ENCODE peak calls at places on chromosomes 1 and 21, in four cellular contexts. I is AG08396, M is GM04504, C is GM03348. D is an unnamed sample.

GRCh38 chr1:33392639-33393038 is 38.3 kb downstream of the PHC2 start:
- DNase-seq in M (no peak), C (no peak), I (peak), D (no peak)

GRCh38 chr1:27176954-27177353 is 22.0 kb upstream of the SLC9A1 start:
- DNase-seq in M (no peak), C (no peak), I (no peak), D (no peak)

GRCh38 chr1:201267481-201268229 is 15.7 kb upstream of the PKP1 start:
- DNase-seq in C (peak), I (no peak), M (no peak), D (no peak)

GRCh38 chr1:49197081-49197480 is 420.4 kb upstream of the BEND5 start:
- DNase-seq in I (no peak), M (peak), C (no peak), D (no peak)

GRCh38 chr21:25573409-25574206 is 33.7 kb downstream of the MRPL39 start:
- DNase-seq in M (peak), I (peak), C (peak), D (peak)

GRCh38 chr1:17791055-17791390 is 35.9 kb downstream of the ACTL8 start:
- DNase-seq in C (no peak), M (no peak), I (no peak), D (no peak)

GRCh38 chr1:235304549-235305451 is 23.2 kb downstream of the ARID4B start:
- DNase-seq in M (no peak), I (no peak), C (no peak), D (no peak)

GRCh38 chr1:41427022-41427942 is 57.2 kb downstream of the EDN2 start:
- DNase-seq in C (no peak), M (no peak), I (no peak), D (no peak)

GRCh38 chr1:180802849-180803248 is 109.8 kb upstream of the KIAA1614 start:
- DNase-seq in C (no peak), I (no peak), M (no peak), D (no peak)

GRCh38 chr1:160774886-160775719 is 20.9 kb upstream of the LY9 start:
- DNase-seq in C (no peak), I (no peak), M (no peak), D (no peak)

GRCh38 chr21:33128538-33128937 is 58.6 kb downstream of the OLIG1 start:
- DNase-seq in C (no peak), M (no peak), I (no peak), D (no peak)

GRCh38 chr21:43854773-43855633 is 10.0 kb upstream of the AGPAT3 start:
- DNase-seq in M (no peak), I (no peak), C (no peak), D (no peak)

GRCh38 chr1:27887215-27888035 is 15.1 kb downstream of the THEMIS2 start:
- DNase-seq in M (no peak), I (no peak), C (no peak), D (no peak)

GRCh38 chr1:85847356-85847755 is 139.1 kb upstream of the ZNHIT6 start:
- DNase-seq in C (no peak), I (no peak), M (no peak), D (no peak)

GRCh38 chr1:165828103-165828558 is 717 bp downstream of the UCK2 start:
- DNase-seq in C (peak), I (peak), M (no peak), D (no peak)

GRCh38 chr21:15552914-15553491 is 176.8 kb upstream of the USP25 start:
- DNase-seq in C (peak), M (peak), I (no peak), D (peak)

GRCh38 chr1:221724931-221725605 is 16.8 kb downstream of the DUSP10 start:
- DNase-seq in I (peak), C (peak), M (no peak), D (no peak)

GRCh38 chr1:4170953-4171352 is 270.9 kb upstream of the C1orf174 start:
- DNase-seq in C (no peak), M (no peak), I (no peak), D (no peak)

GRCh38 chr1:232012773-232013386 is 386.3 kb downstream of the DISC1 start:
- DNase-seq in I (peak), C (no peak), M (peak), D (no peak)

GRCh38 chr1:91124989-91125417 is 103.2 kb upstream of the ZNF644 start:
- DNase-seq in M (no peak), I (no peak), C (no peak), D (peak)

GRCh38 chr1:66270122-66270812 is 263.7 kb upstream of the SGIP1 start:
- DNase-seq in I (no peak), M (no peak), C (no peak), D (no peak)

GRCh38 chr1:91684599-91685196 is 184.0 kb downstream of the CDC7 start:
- DNase-seq in M (no peak), C (peak), I (no peak), D (no peak)

GRCh38 chr1:68495532-68495931 is 1.4 kb downstream of the DEPDC1 start:
- DNase-seq in I (no peak), C (no peak), M (no peak), D (no peak)

GRCh38 chr1:26145960-26146294 is 13.0 kb upstream of the FAM110D start:
- DNase-seq in C (no peak), M (no peak), I (no peak), D (no peak)

GRCh38 chr1:197521118-197521739 is 253.2 kb downstream of the CRB1 start:
- DNase-seq in I (peak), C (peak), M (peak), D (peak)

GRCh38 chr1:29408831-29409605 is 172.7 kb downstream of the PTPRU start:
- DNase-seq in C (no peak), M (no peak), I (no peak), D (no peak)

GRCh38 chr21:41824466-41825207 is 54.5 kb downstream of the PRDM15 start:
- DNase-seq in I (no peak), C (no peak), M (no peak), D (no peak)

GRCh38 chr21:24418671-24419070 is 1188.6 kb downstream of the MRPL39 start:
- DNase-seq in I (no peak), M (no peak), C (no peak), D (no peak)

D was measured in fibroblast of the conjunctiva.